ENCODE peak calls at places on chromosome 1, in four cellular contexts. B, D, W and J are unnamed samples.

GRCh38 chr1:24321150-24321549 is 2.0 kb downstream of the GRHL3 start:
- DNase-seq in D (no peak), B (no peak), W (no peak), J (no peak)

GRCh38 chr1:117970251-117970650 is 40.7 kb downstream of the WDR3 start:
- DNase-seq in B (no peak), W (no peak), D (peak; percentile 59), J (no peak)

GRCh38 chr1:116910379-116911165 is 856 bp downstream of the PTGFRN start:
- DNase-seq in D (peak; percentile 81), B (peak; percentile 70), W (peak; percentile 44), J (peak; percentile 72)

GRCh38 chr1:9874959-9875635 is 35.0 kb downstream of the CTNNBIP1 start:
- DNase-seq in B (peak; percentile 83), D (peak; percentile 93), W (peak; percentile 94), J (peak; percentile 60)

GRCh38 chr1:67722292-67722944 is 37.4 kb downstream of the GADD45A start:
- DNase-seq in W (no peak), B (no peak), D (no peak), J (no peak)

GRCh38 chr1:77282187-77282865 is 507 bp downstream of the AK5 start:
- DNase-seq in W (peak; percentile 77), D (peak; percentile 84), B (no peak), J (no peak)

GRCh38 chr1:39128126-39128525 is 76.4 kb upstream of the MACF1 start:
- DNase-seq in B (no peak), D (no peak), W (no peak), J (no peak)

GRCh38 chr1:39098569-39099250 is 72.6 kb downstream of the NDUFS5 start:
- DNase-seq in W (peak; percentile 88), B (peak; percentile 83), D (peak; percentile 88), J (peak; percentile 80)

GRCh38 chr1:183914283-183914682 is 109.4 kb downstream of the RGL1 start:
- DNase-seq in B (peak; percentile 74), W (peak; percentile 23), D (no peak), J (no peak)

GRCh38 chr1:44805311-44806024 is 1.7 kb downstream of the DYNLT4 start:
- DNase-seq in D (no peak), W (no peak), B (peak; percentile 64), J (no peak)

GRCh38 chr1:225427249-225428065 is at the start of gene LBR:
- DNase-seq in W (peak; percentile 60), B (peak; percentile 77), D (peak; percentile 93), J (peak; percentile 31)